ENCODE peak calls at places on chromosomes 6 and 20, in five cellular contexts. D is sigmoid colon, I is AG09309, N is Peyer's patch, R is heart right ventricle. B is an unnamed sample.

GRCh38 chr20:57450419-57450818 is 59.2 kb downstream of the RBM38 start:
- DNase-seq in I (peak), R (peak), N (peak), D (peak), B (no peak)

GRCh38 chr6:12848969-12849368 is 132.4 kb downstream of the PHACTR1 start:
- DNase-seq in I (no peak), D (no peak), R (no peak), N (no peak), B (no peak)

GRCh38 chr6:145887969-145888368 is 73.4 kb upstream of the FBXO30 start:
- DNase-seq in D (peak), R (peak), I (no peak), N (no peak), B (peak)

GRCh38 chr6:12761376-12762115 is 45.0 kb downstream of the PHACTR1 start:
- DNase-seq in I (peak), R (no peak), D (no peak), N (no peak), B (no peak)

GRCh38 chr6:105207524-105208269 is 27.9 kb upstream of the POPDC3 start:
- DNase-seq in R (no peak), N (no peak), I (no peak), D (no peak), B (no peak)

GRCh38 chr6:36838896-36839818 is at the start of gene CPNE5:
- DNase-seq in R (peak), D (no peak), I (no peak), N (no peak), B (no peak)

GRCh38 chr6:132060591-132060990 is 109.4 kb upstream of the CCN2 start:
- DNase-seq in I (no peak), N (peak), R (no peak), D (no peak), B (no peak)

GRCh38 chr6:8130399-8130798 is 28.1 kb upstream of the EEF1E1 start:
- DNase-seq in N (no peak), I (peak), R (no peak), D (no peak), B (peak)

GRCh38 chr6:21438237-21438985 is 155.1 kb upstream of the SOX4 start:
- DNase-seq in I (no peak), N (no peak), D (no peak), R (no peak), B (no peak)

GRCh38 chr20:51154708-51155690 is 132.1 kb upstream of the KCNG1 start:
- DNase-seq in N (no peak), I (no peak), D (no peak), R (no peak), B (no peak)

GRCh38 chr6:92756912-92757311 is 662.4 kb downstream of the EPHA7 start:
- DNase-seq in I (no peak), N (no peak), D (no peak), R (no peak), B (no peak)

GRCh38 chr6:111172563-111172962 is 85.3 kb downstream of the SLC16A10 start:
- DNase-seq in D (no peak), I (no peak), N (no peak), R (no peak), B (no peak)

GRCh38 chr6:141107562-141108160 is 1025.1 kb upstream of the GJE1 start:
- DNase-seq in I (no peak), R (no peak), D (no peak), N (no peak), B (peak)

GRCh38 chr20:3687655-3688054 is 5.8 kb upstream of the ADAM33 start:
- DNase-seq in D (no peak), I (no peak), N (no peak), R (peak), B (no peak)

GRCh38 chr6:161406633-161407032 is 132.8 kb upstream of the AGPAT4 start:
- DNase-seq in R (no peak), N (no peak), I (peak), D (no peak), B (peak)

GRCh38 chr6:100467144-100468012 is 2.7 kb upstream of the SIM1 start:
- DNase-seq in R (no peak), N (no peak), I (no peak), D (no peak), B (no peak)

GRCh38 chr6:108995296-108995695 is 99.3 kb downstream of the SESN1 start:
- DNase-seq in R (no peak), I (no peak), D (no peak), N (no peak), B (no peak)

GRCh38 chr20:48489656-48490055 is 338.1 kb downstream of the PREX1 start:
- DNase-seq in I (no peak), N (no peak), R (no peak), D (no peak), B (no peak)

GRCh38 chr6:52423971-52424381 is 3.8 kb downstream of the EFHC1 start:
- DNase-seq in R (peak), I (peak), N (no peak), D (no peak), B (peak)

GRCh38 chr20:62702886-62703852 is 5.5 kb upstream of the NTSR1 start:
- DNase-seq in R (no peak), N (no peak), I (peak), D (peak), B (peak)

GRCh38 chr6:17580518-17581048 is 19.5 kb upstream of the FAM8A1 start:
- DNase-seq in N (no peak), D (peak), R (no peak), I (no peak), B (no peak)

GRCh38 chr6:2632368-2632767 is 118.4 kb downstream of the MYLK4 start:
- DNase-seq in R (peak), N (no peak), D (no peak), I (no peak), B (no peak)

GRCh38 chr6:13767121-13767794 is 47.1 kb downstream of the MCUR1 start:
- DNase-seq in R (peak), N (peak), I (no peak), D (peak), B (no peak)

GRCh38 chr6:108200186-108200585 is 34.4 kb downstream of the NR2E1 start:
- DNase-seq in R (no peak), N (no peak), D (no peak), I (no peak), B (no peak)

GRCh38 chr6:147936703-147937102 is 405.9 kb upstream of the SASH1 start:
- DNase-seq in D (no peak), R (no peak), N (no peak), I (no peak), B (no peak)

GRCh38 chr6:37699138-37699766 is 1.6 kb upstream of the MDGA1 start:
- DNase-seq in D (no peak), N (no peak), I (no peak), R (no peak), B (no peak)

GRCh38 chr20:57306747-57307146 is 22.9 kb upstream of the SPO11 start:
- DNase-seq in I (no peak), R (no peak), N (no peak), D (no peak), B (no peak)

GRCh38 chr6:73694711-73695411 is 1.1 kb upstream of the CD109 start:
- DNase-seq in I (no peak), N (no peak), R (no peak), D (no peak), B (no peak)

GRCh38 chr6:3046295-3046694 is 22.0 kb upstream of the RIPK1 start:
- DNase-seq in D (no peak), I (no peak), R (no peak), N (no peak), B (no peak)

GRCh38 chr6:110039996-110040383 is 61.9 kb downstream of the GPR6 start:
- DNase-seq in R (no peak), D (no peak), I (no peak), N (peak), B (peak)

GRCh38 chr6:132465530-132466485 is 47.1 kb downstream of the STX7 start:
- DNase-seq in N (no peak), R (no peak), D (no peak), I (no peak), B (no peak)

DNA sequence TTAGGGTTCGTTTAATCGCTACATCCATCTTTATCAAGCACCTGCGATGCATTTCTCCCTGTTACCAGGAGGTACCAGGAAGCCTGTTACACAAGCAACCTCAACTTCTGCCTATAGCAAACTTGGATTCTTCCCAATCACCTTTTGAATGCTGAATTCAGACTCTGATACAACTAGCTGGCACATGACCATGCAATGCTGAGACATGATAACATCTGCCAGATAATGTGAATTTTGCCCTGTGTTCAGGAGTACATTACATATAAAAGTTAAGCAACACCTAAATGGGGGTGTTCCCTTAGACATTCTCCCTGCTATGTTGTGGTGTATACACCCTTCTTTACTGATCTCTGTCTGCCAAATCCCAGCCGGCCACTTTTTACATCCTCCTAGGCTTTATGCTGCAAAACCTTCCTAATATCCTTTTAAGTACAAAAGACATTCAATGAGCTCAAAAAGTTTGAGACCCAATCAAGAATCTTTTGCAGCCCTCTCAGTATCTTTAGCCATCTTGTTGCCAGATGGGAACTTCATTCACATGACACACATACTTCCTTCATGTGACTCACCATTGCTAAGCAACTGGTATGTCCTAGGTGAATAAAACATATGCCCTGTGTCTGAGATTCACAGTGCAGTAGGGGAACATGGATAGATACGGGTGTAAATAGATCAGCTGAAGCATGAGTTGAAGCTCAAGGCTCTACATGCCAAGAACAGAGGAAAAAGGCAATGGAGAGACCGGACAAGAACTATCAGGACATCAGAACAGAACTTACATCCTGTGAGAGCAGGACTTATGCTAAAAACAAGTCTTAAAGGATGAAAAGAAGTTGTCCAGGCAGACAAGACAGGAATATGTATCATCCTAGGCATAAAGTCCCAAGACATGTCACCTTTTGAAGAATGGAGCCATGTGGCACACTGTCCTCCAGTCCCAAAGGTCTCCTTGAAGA is 84.3 kb downstream of the ZHX3 start:
- DNase-seq in D (no peak), N (no peak), R (no peak), I (peak), B (no peak)
- H3K4me3 ChIP-seq in D (no peak), N (peak), R (no peak), I (no peak), B (no peak)

GRCh38 chr20:7108929-7109328 is 341.4 kb downstream of the BMP2 start:
- DNase-seq in D (no peak), I (no peak), N (no peak), R (no peak), B (no peak)

DNA sequence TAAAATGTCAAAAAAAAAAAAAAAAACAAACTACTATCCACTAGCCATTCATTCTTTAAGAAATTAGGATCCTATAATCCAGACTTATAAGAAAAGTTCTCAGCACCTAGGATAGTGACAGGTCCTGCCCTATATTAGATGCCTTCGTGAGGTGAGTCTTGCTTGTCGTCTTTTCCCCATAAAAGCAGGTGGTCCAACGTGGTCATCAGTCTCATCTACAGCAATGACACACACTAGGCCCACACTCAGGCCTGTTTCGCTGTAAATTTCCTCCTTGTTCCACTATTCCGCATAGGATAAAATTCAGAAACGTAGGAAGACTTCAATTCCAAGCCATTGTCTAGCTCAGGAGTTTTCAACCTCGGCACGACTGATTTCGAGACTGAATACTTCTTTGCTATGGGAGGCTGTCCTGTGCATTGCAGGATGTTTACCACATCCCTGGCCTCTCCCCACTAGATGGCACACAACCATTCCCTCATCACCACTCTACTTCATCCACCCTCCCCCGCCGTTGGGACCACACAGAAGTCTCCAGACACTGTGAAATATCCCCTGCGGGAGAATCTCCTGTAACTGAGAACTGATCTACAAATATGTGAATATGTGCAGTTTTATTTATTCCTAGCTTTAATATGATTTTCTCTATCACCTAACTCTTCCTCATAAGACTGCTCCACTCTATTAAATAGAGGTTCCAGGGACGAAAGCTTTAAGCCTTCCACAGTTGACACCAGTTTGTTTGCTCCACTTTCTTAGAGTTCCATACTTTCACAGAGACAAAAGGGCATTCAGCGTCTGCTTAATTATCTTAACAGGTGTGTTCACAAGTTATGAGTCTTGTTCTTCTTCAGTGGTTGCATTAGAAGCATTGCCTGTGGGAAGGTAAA is 346.3 kb downstream of the BMP2 start:
- DNase-seq in D (no peak), N (no peak), R (peak), I (no peak), B (no peak)
- TF ChIP-seq CTCF in D (no peak), N (no peak), R (peak), I (peak), B (peak)

GRCh38 chr6:42959917-42960242 is 674 bp upstream of the GNMT start:
- DNase-seq in R (no peak), N (no peak), I (no peak), D (no peak), B (no peak)

GRCh38 chr6:42960243-42961019 is at the start of gene GNMT:
- DNase-seq in I (no peak), N (peak), R (peak), D (peak), B (no peak)

GRCh38 chr6:42962096-42962495 is 1.5 kb downstream of the GNMT start:
- DNase-seq in D (no peak), N (no peak), R (no peak), I (no peak), B (no peak)

GRCh38 chr6:42962502-42963178 is 2.1 kb downstream of the GNMT start:
- DNase-seq in I (no peak), D (no peak), N (no peak), R (no peak), B (no peak)

DNA sequence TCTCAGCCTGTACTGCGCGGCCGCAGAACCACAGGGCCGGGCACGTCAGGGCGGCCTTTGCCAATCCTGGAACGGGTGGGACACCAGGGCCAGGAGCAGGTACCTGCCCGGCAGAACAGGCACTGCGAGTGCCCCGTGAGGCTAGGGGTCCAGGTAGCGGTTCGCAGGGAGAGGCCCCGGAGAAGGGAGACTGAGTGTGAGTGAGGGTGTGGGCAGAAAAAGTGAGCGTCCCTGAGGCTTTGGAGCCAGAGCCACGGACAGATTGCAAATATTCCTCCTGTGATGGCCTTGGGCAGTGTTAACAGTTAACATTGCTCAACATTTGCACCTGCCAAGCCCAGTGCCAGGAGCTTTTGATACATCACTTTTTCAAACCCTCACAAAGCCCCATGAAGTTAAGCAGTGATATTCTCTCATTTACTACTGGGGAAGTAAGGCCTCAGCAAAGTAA is 491 bp downstream of the GNMT start:
- DNase-seq in N (no peak), I (no peak), R (no peak), D (no peak), B (no peak)
- H3K4me3 ChIP-seq in N (peak), I (peak), R (peak), D (peak), B (peak)

GRCh38 chr20:9761476-9761875 is 77.4 kb downstream of the PAK5 start:
- DNase-seq in D (no peak), R (no peak), N (no peak), I (no peak), B (no peak)
- TF ChIP-seq CTCF in D (no peak), R (no peak), N (no peak), I (no peak), B (no peak)

DNA sequence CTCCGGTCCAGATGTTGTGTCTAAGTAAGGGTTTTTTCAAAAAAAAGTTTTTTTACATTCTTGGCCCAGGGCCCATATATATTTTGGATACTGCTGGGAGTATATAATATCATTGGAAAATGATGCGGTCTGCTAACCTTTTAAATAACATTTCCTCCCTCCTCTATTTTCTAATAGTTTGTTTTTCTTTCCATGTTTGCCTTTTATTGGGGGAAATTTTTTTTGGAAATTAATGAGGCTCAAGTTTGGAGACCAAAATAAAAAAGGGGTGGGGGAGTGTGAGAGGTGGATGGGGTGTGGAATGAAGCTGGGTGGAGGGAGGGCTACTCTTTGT is 42.8 kb upstream of the FOXP4 start:
- DNase-seq in N (no peak), I (no peak), R (no peak), D (no peak), B (no peak)
- H3K4me3 ChIP-seq in N (peak), I (no peak), R (peak), D (peak), B (no peak)

GRCh38 chr20:17651761-17652388 is 30.2 kb downstream of the RRBP1 start:
- DNase-seq in N (no peak), D (peak), I (no peak), R (no peak), B (no peak)
- TF ChIP-seq CTCF in N (peak), D (no peak), I (no peak), R (no peak), B (peak)

DNA sequence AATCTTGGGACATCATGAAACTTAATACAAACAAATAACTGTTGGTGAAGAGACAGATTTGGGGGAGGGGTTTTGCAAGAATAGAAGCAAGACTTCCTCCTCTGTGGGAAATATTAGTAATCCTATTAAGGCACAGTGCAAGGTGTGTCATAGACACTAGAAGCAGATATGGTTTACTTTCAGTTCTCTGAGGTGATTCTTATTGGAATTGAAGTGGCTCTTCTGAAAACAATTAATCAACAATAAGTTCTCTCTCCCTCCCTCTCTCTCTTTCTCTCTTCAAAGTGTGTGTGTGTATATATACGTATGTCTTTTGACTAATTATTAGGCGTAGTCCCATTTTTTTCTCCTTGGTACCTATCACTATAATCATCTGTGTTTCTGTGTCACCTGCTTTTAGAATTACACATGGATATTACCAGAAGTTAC is 99.8 kb downstream of the HIVEP2 start:
- DNase-seq in D (no peak), I (no peak), R (no peak), N (no peak), B (no peak)
- H3K4me3 ChIP-seq in D (peak), I (no peak), R (peak), N (peak), B (peak)

DNA sequence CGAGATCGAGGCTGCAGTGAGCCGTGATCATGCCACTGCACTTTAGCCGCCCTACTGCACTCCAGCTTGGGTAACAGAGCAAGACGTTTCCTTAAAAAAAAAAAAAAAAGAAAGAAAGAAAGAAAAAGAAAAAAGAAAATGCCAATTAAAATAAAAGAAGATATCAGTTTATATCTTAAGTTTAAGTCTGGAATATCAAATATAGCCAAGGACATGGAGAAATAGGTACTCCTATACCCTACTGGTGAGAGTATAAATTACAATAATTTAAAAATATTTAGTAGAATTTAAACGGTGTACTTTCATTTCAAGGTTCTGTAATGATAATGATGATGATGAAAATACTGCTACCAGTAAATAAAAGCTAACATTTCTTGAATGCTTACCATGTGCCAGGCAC is 3.8 kb upstream of the TRIM31 start:
- DNase-seq in N (no peak), I (no peak), D (no peak), R (no peak), B (no peak)
- TF ChIP-seq CTCF in N (no peak), I (no peak), D (no peak), R (peak), B (no peak)

B was measured in epithelial cell of proximal tubule.